ENCODE peak calls at places on chromosomes 16 and 17, in six cellular contexts. One of them, this sample, is unnamed.

GRCh38 chr16:30010817-30011504 is at the start of gene DOC2A:
- DNase-seq in endothelial cell: peak; percentile 18
- DNase-seq in fibroblast of lung: no peak
- DNase-seq in HFF-Myc: no peak
- DNase-seq in nephron progenitor cell: peak; percentile 72
- DNase-seq in naive thymus-derived CD8-positive, alpha-beta T cell: peak; percentile 35
- DNase-seq in this sample: peak; percentile 67

GRCh38 chr17:17041018-17041521 is 1.2 kb upstream of the MPRIP start:
- DNase-seq in HFF-Myc: no peak
- DNase-seq in naive thymus-derived CD8-positive, alpha-beta T cell: no peak
- DNase-seq in fibroblast of lung: peak; percentile 47
- DNase-seq in endothelial cell: no peak
- DNase-seq in nephron progenitor cell: no peak
- DNase-seq in this sample: peak; percentile 79

GRCh38 chr16:53745126-53745525 is 41.2 kb downstream of the FTO start:
- DNase-seq in HFF-Myc: no peak
- DNase-seq in nephron progenitor cell: no peak
- DNase-seq in fibroblast of lung: peak; percentile 84
- DNase-seq in endothelial cell: no peak
- DNase-seq in naive thymus-derived CD8-positive, alpha-beta T cell: no peak
- DNase-seq in this sample: no peak

GRCh38 chr16:77657016-77657415 is 65.3 kb upstream of the NUDT7 start:
- DNase-seq in fibroblast of lung: peak; percentile 22
- DNase-seq in nephron progenitor cell: no peak
- DNase-seq in endothelial cell: no peak
- DNase-seq in naive thymus-derived CD8-positive, alpha-beta T cell: no peak
- DNase-seq in HFF-Myc: no peak
- DNase-seq in this sample: peak; percentile 70

GRCh38 chr16:73033271-73033998 is 14.5 kb downstream of the ZFHX3 start:
- DNase-seq in naive thymus-derived CD8-positive, alpha-beta T cell: no peak
- DNase-seq in nephron progenitor cell: peak; percentile 71
- DNase-seq in HFF-Myc: no peak
- DNase-seq in endothelial cell: no peak
- DNase-seq in fibroblast of lung: no peak
- DNase-seq in this sample: peak; percentile 46

GRCh38 chr17:60087882-60088669 is 9.4 kb upstream of the HEATR6 start:
- DNase-seq in endothelial cell: no peak
- DNase-seq in naive thymus-derived CD8-positive, alpha-beta T cell: no peak
- DNase-seq in nephron progenitor cell: no peak
- DNase-seq in HFF-Myc: no peak
- DNase-seq in fibroblast of lung: peak; percentile 72
- DNase-seq in this sample: no peak

GRCh38 chr17:77371117-77371887 is 230.5 kb downstream of the SEC14L1 start:
- DNase-seq in nephron progenitor cell: peak; percentile 4
- DNase-seq in naive thymus-derived CD8-positive, alpha-beta T cell: no peak
- DNase-seq in HFF-Myc: no peak
- DNase-seq in endothelial cell: no peak
- DNase-seq in fibroblast of lung: peak; percentile 81
- DNase-seq in this sample: no peak

GRCh38 chr17:17983776-17984175 is 11.1 kb downstream of the DRC3 start:
- DNase-seq in naive thymus-derived CD8-positive, alpha-beta T cell: no peak
- DNase-seq in fibroblast of lung: no peak
- DNase-seq in endothelial cell: no peak
- DNase-seq in HFF-Myc: no peak
- DNase-seq in nephron progenitor cell: no peak
- DNase-seq in this sample: peak; percentile 68

GRCh38 chr16:83137326-83137770 is 510.6 kb downstream of the CDH13 start:
- DNase-seq in endothelial cell: no peak
- DNase-seq in naive thymus-derived CD8-positive, alpha-beta T cell: no peak
- DNase-seq in fibroblast of lung: peak; percentile 94
- DNase-seq in nephron progenitor cell: no peak
- DNase-seq in HFF-Myc: peak; percentile 32
- DNase-seq in this sample: no peak

GRCh38 chr17:67442787-67443624 is 65.9 kb downstream of the PITPNC1 start:
- DNase-seq in endothelial cell: no peak
- DNase-seq in nephron progenitor cell: no peak
- DNase-seq in naive thymus-derived CD8-positive, alpha-beta T cell: no peak
- DNase-seq in fibroblast of lung: peak; percentile 32
- DNase-seq in HFF-Myc: no peak
- DNase-seq in this sample: no peak

GRCh38 chr16:50522324-50522723 is 25.9 kb upstream of the NKD1 start:
- DNase-seq in naive thymus-derived CD8-positive, alpha-beta T cell: no peak
- DNase-seq in HFF-Myc: no peak
- DNase-seq in fibroblast of lung: no peak
- DNase-seq in nephron progenitor cell: no peak
- DNase-seq in endothelial cell: no peak
- DNase-seq in this sample: no peak

GRCh38 chr17:6443692-6444572 is at the start of gene PIMREG:
- DNase-seq in fibroblast of lung: peak; percentile 91
- DNase-seq in HFF-Myc: peak; percentile 65
- DNase-seq in endothelial cell: peak; percentile 99
- DNase-seq in naive thymus-derived CD8-positive, alpha-beta T cell: peak; percentile 85
- DNase-seq in nephron progenitor cell: peak; percentile 98
- DNase-seq in this sample: peak; percentile 98

GRCh38 chr16:68040506-68041288 is 17.6 kb downstream of the DUS2 start:
- DNase-seq in fibroblast of lung: peak; percentile 41
- DNase-seq in HFF-Myc: peak; percentile 16
- DNase-seq in naive thymus-derived CD8-positive, alpha-beta T cell: peak; percentile 90
- DNase-seq in endothelial cell: peak; percentile 86
- DNase-seq in nephron progenitor cell: peak; percentile 88
- DNase-seq in this sample: peak; percentile 66

GRCh38 chr17:8488931-8489330 is 53.2 kb downstream of the NDEL1 start:
- DNase-seq in HFF-Myc: peak; percentile 91
- DNase-seq in nephron progenitor cell: no peak
- DNase-seq in naive thymus-derived CD8-positive, alpha-beta T cell: no peak
- DNase-seq in endothelial cell: no peak
- DNase-seq in fibroblast of lung: peak; percentile 98
- DNase-seq in this sample: no peak

GRCh38 chr17:35740997-35741931 is 9.8 kb downstream of the RASL10B start:
- DNase-seq in endothelial cell: no peak
- DNase-seq in HFF-Myc: no peak
- DNase-seq in naive thymus-derived CD8-positive, alpha-beta T cell: no peak
- DNase-seq in nephron progenitor cell: peak; percentile 57
- DNase-seq in fibroblast of lung: no peak
- DNase-seq in this sample: no peak

GRCh38 chr17:19238167-19238505 is 970 bp downstream of the EPN2 start:
- DNase-seq in naive thymus-derived CD8-positive, alpha-beta T cell: peak; percentile 10
- DNase-seq in nephron progenitor cell: peak; percentile 41
- DNase-seq in HFF-Myc: no peak
- DNase-seq in endothelial cell: peak; percentile 31
- DNase-seq in fibroblast of lung: no peak
- DNase-seq in this sample: peak; percentile 32

GRCh38 chr16:22195695-22196558 is 10.2 kb upstream of the EEF2K start:
- DNase-seq in fibroblast of lung: peak; percentile 75
- DNase-seq in endothelial cell: peak; percentile 88
- DNase-seq in nephron progenitor cell: peak; percentile 93
- DNase-seq in HFF-Myc: peak; percentile 79
- DNase-seq in naive thymus-derived CD8-positive, alpha-beta T cell: peak; percentile 93
- DNase-seq in this sample: peak; percentile 92

GRCh38 chr17:57735707-57736106 is 9.4 kb downstream of the CCDC182 start:
- DNase-seq in fibroblast of lung: no peak
- DNase-seq in nephron progenitor cell: no peak
- DNase-seq in endothelial cell: peak; percentile 33
- DNase-seq in HFF-Myc: no peak
- DNase-seq in naive thymus-derived CD8-positive, alpha-beta T cell: peak; percentile 30
- DNase-seq in this sample: peak; percentile 56

GRCh38 chr16:11254913-11255736 is 879 bp downstream of the SOCS1 start:
- DNase-seq in nephron progenitor cell: peak; percentile 56
- DNase-seq in naive thymus-derived CD8-positive, alpha-beta T cell: peak; percentile 86
- DNase-seq in fibroblast of lung: peak; percentile 69
- DNase-seq in HFF-Myc: no peak
- DNase-seq in endothelial cell: peak; percentile 54
- DNase-seq in this sample: peak; percentile 38

GRCh38 chr17:75753193-75753513 is 11.8 kb downstream of the GALK1 start:
- DNase-seq in fibroblast of lung: no peak
- DNase-seq in naive thymus-derived CD8-positive, alpha-beta T cell: no peak
- DNase-seq in nephron progenitor cell: no peak
- DNase-seq in endothelial cell: no peak
- DNase-seq in HFF-Myc: no peak
- DNase-seq in this sample: no peak

GRCh38 chr16:25114121-25114520 is 2.6 kb downstream of the LCMT1 start:
- DNase-seq in endothelial cell: no peak
- DNase-seq in fibroblast of lung: no peak
- DNase-seq in HFF-Myc: no peak
- DNase-seq in naive thymus-derived CD8-positive, alpha-beta T cell: no peak
- DNase-seq in nephron progenitor cell: no peak
- DNase-seq in this sample: no peak

GRCh38 chr16:56382459-56382858 is 42.9 kb downstream of the AMFR start:
- DNase-seq in naive thymus-derived CD8-positive, alpha-beta T cell: no peak
- DNase-seq in fibroblast of lung: no peak
- DNase-seq in HFF-Myc: no peak
- DNase-seq in endothelial cell: no peak
- DNase-seq in nephron progenitor cell: no peak
- DNase-seq in this sample: no peak

GRCh38 chr16:102060-102855 is 24.2 kb downstream of the MPG start:
- DNase-seq in HFF-Myc: no peak
- DNase-seq in nephron progenitor cell: no peak
- DNase-seq in fibroblast of lung: peak; percentile 65
- DNase-seq in endothelial cell: no peak
- DNase-seq in naive thymus-derived CD8-positive, alpha-beta T cell: no peak
- DNase-seq in this sample: no peak

GRCh38 chr16:30090607-30091332 is 954 bp downstream of the TBX6 start:
- DNase-seq in naive thymus-derived CD8-positive, alpha-beta T cell: no peak
- DNase-seq in HFF-Myc: no peak
- DNase-seq in nephron progenitor cell: no peak
- DNase-seq in fibroblast of lung: no peak
- DNase-seq in endothelial cell: no peak
- DNase-seq in this sample: no peak

GRCh38 chr17:48671697-48672171 is 45.6 kb upstream of the HOXB9 start:
- DNase-seq in endothelial cell: peak; percentile 79
- DNase-seq in HFF-Myc: peak; percentile 19
- DNase-seq in nephron progenitor cell: peak; percentile 82
- DNase-seq in fibroblast of lung: peak; percentile 59
- DNase-seq in naive thymus-derived CD8-positive, alpha-beta T cell: peak; percentile 67
- DNase-seq in this sample: peak; percentile 38

GRCh38 chr16:4491898-4492297 is 15.7 kb downstream of the HMOX2 start:
- DNase-seq in HFF-Myc: no peak
- DNase-seq in nephron progenitor cell: no peak
- DNase-seq in naive thymus-derived CD8-positive, alpha-beta T cell: no peak
- DNase-seq in fibroblast of lung: no peak
- DNase-seq in endothelial cell: no peak
- DNase-seq in this sample: no peak

GRCh38 chr16:85494315-85494714 is 118.8 kb upstream of the GSE1 start:
- DNase-seq in fibroblast of lung: no peak
- DNase-seq in HFF-Myc: no peak
- DNase-seq in nephron progenitor cell: no peak
- DNase-seq in naive thymus-derived CD8-positive, alpha-beta T cell: no peak
- DNase-seq in endothelial cell: no peak
- DNase-seq in this sample: no peak

GRCh38 chr17:58632324-58633314 is 59.2 kb downstream of the TEX14 start:
- DNase-seq in naive thymus-derived CD8-positive, alpha-beta T cell: no peak
- DNase-seq in fibroblast of lung: no peak
- DNase-seq in HFF-Myc: no peak
- DNase-seq in endothelial cell: no peak
- DNase-seq in nephron progenitor cell: no peak
- DNase-seq in this sample: peak; percentile 61

GRCh38 chr17:30378191-30378796 is 433 bp upstream of the CPD start:
- DNase-seq in naive thymus-derived CD8-positive, alpha-beta T cell: peak; percentile 70
- DNase-seq in nephron progenitor cell: peak; percentile 23
- DNase-seq in HFF-Myc: no peak
- DNase-seq in endothelial cell: peak; percentile 28
- DNase-seq in fibroblast of lung: peak; percentile 23
- DNase-seq in this sample: no peak

GRCh38 chr17:60468371-60468770 is 46.1 kb downstream of the CHCT1 start:
- DNase-seq in endothelial cell: no peak
- DNase-seq in HFF-Myc: no peak
- DNase-seq in nephron progenitor cell: no peak
- DNase-seq in naive thymus-derived CD8-positive, alpha-beta T cell: no peak
- DNase-seq in fibroblast of lung: peak; percentile 11
- DNase-seq in this sample: no peak

GRCh38 chr16:931651-932500 is 38.9 kb downstream of the LMF1 start:
- DNase-seq in naive thymus-derived CD8-positive, alpha-beta T cell: no peak
- DNase-seq in HFF-Myc: no peak
- DNase-seq in fibroblast of lung: no peak
- DNase-seq in nephron progenitor cell: no peak
- DNase-seq in endothelial cell: no peak
- DNase-seq in this sample: no peak

GRCh38 chr16:49580751-49581303 is 207.2 kb downstream of the C16orf78 start:
- DNase-seq in fibroblast of lung: peak; percentile 11
- DNase-seq in naive thymus-derived CD8-positive, alpha-beta T cell: no peak
- DNase-seq in HFF-Myc: no peak
- DNase-seq in endothelial cell: no peak
- DNase-seq in nephron progenitor cell: no peak
- DNase-seq in this sample: no peak

GRCh38 chr16:87216148-87216823 is 100.9 kb downstream of the C16orf95 start:
- DNase-seq in fibroblast of lung: no peak
- DNase-seq in HFF-Myc: no peak
- DNase-seq in nephron progenitor cell: no peak
- DNase-seq in naive thymus-derived CD8-positive, alpha-beta T cell: no peak
- DNase-seq in endothelial cell: no peak
- DNase-seq in this sample: no peak

GRCh38 chr16:48318630-48319029 is 66.6 kb downstream of the SIAH1 start:
- DNase-seq in nephron progenitor cell: no peak
- DNase-seq in naive thymus-derived CD8-positive, alpha-beta T cell: peak; percentile 78
- DNase-seq in HFF-Myc: no peak
- DNase-seq in fibroblast of lung: peak; percentile 81
- DNase-seq in endothelial cell: peak; percentile 43
- DNase-seq in this sample: no peak

GRCh38 chr16:66491716-66492064 is 58.2 kb downstream of the TK2 start:
- DNase-seq in endothelial cell: no peak
- DNase-seq in naive thymus-derived CD8-positive, alpha-beta T cell: no peak
- DNase-seq in nephron progenitor cell: no peak
- DNase-seq in fibroblast of lung: no peak
- DNase-seq in HFF-Myc: no peak
- DNase-seq in this sample: no peak

GRCh38 chr16:49337814-49338350 is 35.7 kb upstream of the C16orf78 start:
- DNase-seq in naive thymus-derived CD8-positive, alpha-beta T cell: no peak
- DNase-seq in HFF-Myc: no peak
- DNase-seq in fibroblast of lung: no peak
- DNase-seq in endothelial cell: no peak
- DNase-seq in nephron progenitor cell: no peak
- DNase-seq in this sample: no peak

This sample was measured in SK-N-DZ.